ENCODE peak calls at places on chromosomes 7 and 10, in nine cellular contexts. G is posterior cingulate gyrus, H is putamen, A is M059J, S is COR-L47, I is MCF 10A, R is body of pancreas, P is endodermal cell, N is left ventricle myocardium inferior. Z is an unnamed sample.

GRCh38 chr10:63825111-63825510 is 303.9 kb downstream of the REEP3 start:
- DNase-seq in G (no peak), H (no peak), A (no peak), S (no peak), I (no peak), R (no peak), P (no peak), N (no peak), Z (no peak)

GRCh38 chr10:101007915-101008822 is 8.6 kb downstream of the LZTS2 start:
- DNase-seq in G (no peak), H (peak; percentile 71), A (peak; percentile 39), S (no peak), I (no peak), R (no peak), P (no peak), N (no peak), Z (no peak)

GRCh38 chr7:138278601-138279000 is 181.5 kb upstream of the TRIM24 start:
- DNase-seq in G (no peak), H (no peak), A (peak; percentile 74), S (no peak), I (no peak), R (no peak), P (no peak), N (no peak), Z (no peak)

GRCh38 chr10:48254745-48255144 is 19.8 kb downstream of the FRMPD2 start:
- DNase-seq in G (no peak), H (no peak), A (no peak), S (peak; percentile 31), I (no peak), R (no peak), P (no peak), N (no peak), Z (no peak)

GRCh38 chr10:2592533-2592932 is 474.8 kb upstream of the PFKP start:
- DNase-seq in G (no peak), H (no peak), A (no peak), S (no peak), I (no peak), R (no peak), P (no peak), N (no peak), Z (no peak)

GRCh38 chr10:44070282-44070681 is 314.6 kb downstream of the CXCL12 start:
- DNase-seq in G (peak; percentile 45), H (no peak), A (no peak), S (no peak), I (no peak), R (no peak), P (no peak), N (peak; percentile 56), Z (no peak)

GRCh38 chr10:17026686-17027485 is 102.7 kb downstream of the CUBN start:
- DNase-seq in G (no peak), H (no peak), A (no peak), S (no peak), I (peak; percentile 61), R (no peak), P (peak; percentile 4), N (no peak), Z (no peak)

GRCh38 chr10:122140477-122140902 is 130.6 kb upstream of the BTBD16 start:
- DNase-seq in G (no peak), H (no peak), A (peak; percentile 73), S (no peak), I (peak; percentile 90), R (no peak), P (peak; percentile 64), N (peak; percentile 37), Z (no peak)

GRCh38 chr10:43204394-43204942 is 62.4 kb downstream of the RASGEF1A start:
- DNase-seq in G (no peak), H (no peak), A (no peak), S (no peak), I (no peak), R (peak; percentile 10), P (no peak), N (no peak), Z (no peak)

GRCh38 chr7:64951250-64951848 is 39.5 kb downstream of the ZNF117 start:
- DNase-seq in G (no peak), H (peak; percentile 32), A (peak; percentile 57), S (peak; percentile 43), I (peak; percentile 55), R (no peak), P (no peak), N (no peak), Z (no peak)

GRCh38 chr7:135808206-135808605 is 59.6 kb upstream of the FAM180A start:
- DNase-seq in G (no peak), H (peak; percentile 49), A (no peak), S (no peak), I (no peak), R (no peak), P (no peak), N (no peak), Z (no peak)